ENCODE peak calls at places on chromosomes 16 and 17, in five cellular contexts. M, Z, C, O and W are unnamed samples.

GRCh38 chr16:85733155-85733838 is 17.6 kb downstream of the C16orf74 start:
- DNase-seq in M (no peak), Z (no peak), C (no peak), O (no peak), W (no peak)

GRCh38 chr16:72677662-72678447 is 370.1 kb downstream of the ZFHX3 start:
- DNase-seq in M (no peak), Z (no peak), C (no peak), O (peak; percentile 48), W (no peak)

GRCh38 chr16:81204794-81205680 is 33.5 kb upstream of the BCO1 start:
- DNase-seq in M (no peak), Z (peak; percentile 68), C (no peak), O (peak; percentile 36), W (no peak)

GRCh38 chr16:47278571-47278970 is 134.8 kb upstream of the NETO2 start:
- DNase-seq in M (no peak), Z (no peak), C (no peak), O (no peak), W (no peak)

GRCh38 chr17:66091440-66092080 is 100.4 kb downstream of the CEP112 start:
- DNase-seq in M (no peak), Z (no peak), C (no peak), O (no peak), W (no peak)

GRCh38 chr17:49646391-49647255 is 31.3 kb downstream of the SPOP start:
- DNase-seq in M (no peak), Z (peak; percentile 58), C (peak; percentile 84), O (peak; percentile 24), W (peak; percentile 78)

GRCh38 chr17:7674934-7675333 is 12.4 kb downstream of the TP53 start:
- DNase-seq in M (no peak), Z (no peak), C (no peak), O (no peak), W (no peak)

GRCh38 chr17:28828294-28829040 is 14.1 kb downstream of the FAM222B start:
- DNase-seq in M (no peak), Z (peak; percentile 46), C (peak; percentile 6), O (no peak), W (no peak)

GRCh38 chr17:49548506-49549310 is 27.0 kb upstream of the NXPH3 start:
- DNase-seq in M (no peak), Z (peak; percentile 96), C (no peak), O (no peak), W (no peak)

GRCh38 chr17:82931696-82932060 is 91.9 kb upstream of the ZNF750 start:
- DNase-seq in M (no peak), Z (no peak), C (peak; percentile 80), O (peak; percentile 34), W (peak; percentile 82)

GRCh38 chr16:57273826-57274225 is 10.6 kb downstream of the PLLP start:
- DNase-seq in M (no peak), Z (no peak), C (no peak), O (no peak), W (no peak)

GRCh38 chr16:968620-969019 is 2.2 kb downstream of the LMF1 start:
- DNase-seq in M (no peak), Z (peak; percentile 62), C (no peak), O (no peak), W (no peak)

GRCh38 chr16:66580605-66581209 is 1.4 kb downstream of the CMTM2 start:
- DNase-seq in M (no peak), Z (no peak), C (no peak), O (no peak), W (no peak)

GRCh38 chr16:29820271-29820701 is at the start of gene MVP:
- DNase-seq in M (no peak), Z (no peak), C (peak; percentile 83), O (peak; percentile 87), W (peak; percentile 73)

GRCh38 chr16:30351586-30352419 is 3.3 kb downstream of the CD2BP2 start:
- DNase-seq in M (peak; percentile 45), Z (no peak), C (peak; percentile 93), O (peak; percentile 61), W (peak; percentile 89)

GRCh38 chr17:46964315-46965265 is 14.5 kb downstream of the RPRML start:
- DNase-seq in M (no peak), Z (peak; percentile 91), C (no peak), O (no peak), W (no peak)

GRCh38 chr16:1317479-1318267 is 8.2 kb downstream of the UBE2I start:
- DNase-seq in M (no peak), Z (no peak), C (no peak), O (no peak), W (no peak)

GRCh38 chr17:26962255-26963162 is 331.4 kb upstream of the WSB1 start:
- DNase-seq in M (no peak), Z (no peak), C (no peak), O (no peak), W (peak; percentile 46)

GRCh38 chr16:29029168-29029994 is 44.5 kb downstream of the LAT start:
- DNase-seq in M (peak; percentile 15), Z (peak; percentile 85), C (no peak), O (no peak), W (no peak)

GRCh38 chr17:40550608-40551007 is 14.7 kb downstream of the CCR7 start:
- DNase-seq in M (no peak), Z (peak; percentile 41), C (peak; percentile 79), O (peak; percentile 21), W (peak; percentile 75)

GRCh38 chr17:8674344-8675305 is 44.1 kb upstream of the MYH10 start:
- DNase-seq in M (no peak), Z (peak; percentile 75), C (peak; percentile 83), O (peak; percentile 26), W (peak; percentile 54)

GRCh38 chr17:58335779-58336455 is 7.3 kb upstream of the TSPOAP1 start:
- DNase-seq in M (no peak), Z (peak; percentile 53), C (no peak), O (peak; percentile 70), W (no peak)

GRCh38 chr16:11005611-11005975 is 61.2 kb downstream of the CLEC16A start:
- DNase-seq in M (no peak), Z (no peak), C (no peak), O (no peak), W (no peak)

GRCh38 chr17:55167024-55167721 is 97.6 kb upstream of the HLF start:
- DNase-seq in M (no peak), Z (no peak), C (no peak), O (no peak), W (no peak)

GRCh38 chr17:8161289-8162231 is 1.2 kb downstream of the VAMP2 start:
- DNase-seq in M (no peak), Z (no peak), C (no peak), O (no peak), W (peak; percentile 55)

GRCh38 chr17:73911726-73912359 is 267.6 kb upstream of the SDK2 start:
- DNase-seq in M (no peak), Z (peak; percentile 40), C (no peak), O (no peak), W (no peak)

GRCh38 chr17:50651661-50652060 is 17.0 kb downstream of the ABCC3 start:
- DNase-seq in M (no peak), Z (no peak), C (no peak), O (no peak), W (no peak)

GRCh38 chr17:7011942-7012254 is 526 bp upstream of the RNASEK start:
- DNase-seq in M (no peak), Z (peak; percentile 38), C (no peak), O (no peak), W (no peak)

DNA sequence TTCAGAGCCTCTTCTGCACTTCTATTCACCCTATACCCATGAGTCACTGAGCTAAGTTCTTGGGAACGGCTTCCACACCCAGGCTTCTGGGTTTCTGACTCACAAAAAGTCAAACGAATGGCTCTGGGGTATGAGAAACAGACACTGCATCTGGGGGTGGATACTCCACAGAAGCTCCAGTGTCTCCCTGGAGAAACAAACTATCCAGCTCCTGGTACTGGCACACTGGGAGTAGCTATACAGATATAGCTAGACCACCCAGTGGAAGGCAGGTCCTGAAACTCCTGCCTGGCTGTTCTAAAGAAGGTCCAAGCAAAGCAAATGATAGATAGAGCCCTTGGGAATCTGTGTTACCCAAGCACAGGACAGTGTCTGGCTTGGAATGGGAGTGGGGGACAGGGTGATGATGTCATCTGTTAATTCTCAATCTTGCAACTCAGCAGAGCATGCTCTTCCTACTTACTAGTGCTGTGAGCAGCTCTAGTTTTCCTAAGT is 6.9 kb downstream of the MMP28 start:
- DNase-seq in M (no peak), Z (no peak), C (peak; percentile 64), O (no peak), W (no peak)
- H3K4me3 ChIP-seq in M (no peak overlapping the region), Z (no peak overlapping the region), C (no peak overlapping the region), O (no peak overlapping the region), W (no peak overlapping the region)

DNA sequence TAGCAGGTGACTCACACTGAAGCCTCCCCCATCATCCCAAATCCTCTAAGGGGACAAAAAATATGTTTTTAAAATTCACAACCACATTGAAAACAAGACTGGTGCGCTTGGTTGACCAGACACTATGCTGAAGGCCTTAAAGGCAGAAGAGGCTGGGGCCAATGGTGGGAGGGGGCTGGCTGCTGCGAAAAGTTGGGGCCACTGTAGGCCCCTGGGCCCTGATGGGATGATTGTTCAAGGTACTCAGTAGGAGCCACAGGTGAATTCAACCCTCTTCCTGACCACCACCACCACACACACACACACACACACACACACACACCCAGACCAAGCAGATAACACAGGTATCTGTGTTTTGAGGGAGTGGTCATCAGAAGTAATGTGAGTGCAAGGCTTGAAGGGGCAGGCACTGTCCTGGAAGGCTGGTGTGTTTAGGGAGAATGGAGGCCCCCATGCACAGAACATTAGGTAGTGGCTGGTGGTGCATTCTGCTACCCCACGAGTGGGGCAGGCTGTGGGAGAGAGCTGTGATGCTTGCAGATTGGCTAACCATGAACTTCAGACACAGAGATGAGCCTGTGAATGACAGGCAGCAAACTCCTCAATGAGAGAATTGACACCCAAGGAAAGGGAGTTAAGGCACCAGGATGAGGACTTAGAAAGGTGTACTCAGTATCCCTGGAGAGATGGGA is 55.0 kb downstream of the NT5M start:
- DNase-seq in M (no peak), Z (peak; percentile 30), C (peak; percentile 25), O (no peak), W (no peak)
- TF ChIP-seq CTCF in M (no peak), Z (no peak), C (no peak), O (no peak), W (no peak)

GRCh38 chr16:64011650-64012049 is 1110.2 kb downstream of the CDH11 start:
- DNase-seq in M (no peak), Z (no peak), C (no peak), O (no peak), W (no peak)

GRCh38 chr16:64012166-64012565 is 1109.7 kb downstream of the CDH11 start:
- DNase-seq in M (no peak), Z (no peak), C (no peak), O (no peak), W (no peak)

DNA sequence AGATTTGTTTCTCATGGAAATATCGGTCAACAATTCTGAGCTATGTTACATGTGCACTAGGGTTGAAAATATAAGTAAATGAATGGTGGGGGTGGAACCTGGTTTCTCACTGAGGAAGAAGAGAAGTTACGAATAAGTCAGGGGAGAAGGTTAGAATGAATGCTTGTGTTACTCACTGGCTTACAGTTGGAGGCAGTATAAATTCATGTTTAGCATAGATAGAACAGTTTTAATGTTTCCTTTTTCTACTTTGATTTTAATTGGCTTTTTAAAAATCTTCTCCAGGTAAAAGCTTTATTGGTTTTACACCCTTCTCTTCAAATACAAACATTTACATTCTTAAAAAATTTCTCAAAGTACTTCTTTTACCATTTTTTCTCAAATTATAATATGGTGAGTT is 1113.7 kb downstream of the CDH11 start:
- DNase-seq in M (no peak), Z (no peak), C (no peak), O (no peak), W (no peak)
- H3K4me1 ChIP-seq in M (no peaks in the 10 kb centered on the region), Z (no peaks in the 10 kb centered on the region), C (no peaks in the 10 kb centered on the region), O (no peaks in the 10 kb centered on the region), W (no peaks in the 10 kb centered on the region)

DNA sequence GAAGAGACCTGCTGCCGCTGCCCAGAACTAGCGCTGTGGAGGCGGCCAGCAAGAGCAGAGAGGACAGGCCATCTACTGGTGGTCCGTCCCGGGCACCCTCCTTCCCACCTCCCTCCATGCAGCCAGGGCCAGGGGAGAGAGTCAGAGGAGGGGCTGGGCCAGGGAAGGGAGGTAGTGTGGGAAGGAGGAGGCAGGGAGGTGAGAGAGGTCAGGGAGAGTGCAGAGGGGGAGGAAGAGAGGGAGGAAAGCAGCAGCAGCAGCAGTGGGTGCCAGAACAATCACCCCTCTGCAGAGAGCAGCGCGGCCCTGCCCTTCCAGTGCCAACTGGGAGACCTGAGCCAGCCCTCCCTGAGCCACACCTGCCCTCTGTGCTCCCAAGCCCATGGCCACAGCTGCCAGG is 6.6 kb downstream of the C16orf95 start:
- DNase-seq in M (no peak), Z (no peak), C (no peak), O (no peak), W (peak; percentile 29)
- H3K4me3 ChIP-seq in M (no peak overlapping the region), Z (no peak overlapping the region), C (no peak overlapping the region), O (no peak overlapping the region), W (no peak overlapping the region)